ENCODE peak calls at places on chromosomes 16 and 17, in four cellular contexts. A, O, V and Y are unnamed samples.

GRCh38 chr17:29390856-29391631 is 881 bp downstream of the TAOK1 start:
- DNase-seq in A (no peak), O (peak), V (peak), Y (peak)

GRCh38 chr16:23869052-23869451 is 33.3 kb downstream of the PRKCB start:
- DNase-seq in A (no peak), O (no peak), V (no peak), Y (no peak)

GRCh38 chr17:79843917-79844815 is 4.9 kb upstream of the CBX4 start:
- DNase-seq in A (no peak), O (no peak), V (no peak), Y (peak)

GRCh38 chr16:56673916-56674315 is 4.3 kb downstream of the MT1H start:
- DNase-seq in A (no peak), O (peak), V (peak), Y (no peak)

GRCh38 chr16:68400924-68401460 is 47.3 kb downstream of the SMPD3 start:
- DNase-seq in A (no peak), O (no peak), V (no peak), Y (no peak)

GRCh38 chr16:67967183-67967955 is 1.1 kb downstream of the SLC12A4 start:
- DNase-seq in A (no peak), O (peak), V (no peak), Y (no peak)

GRCh38 chr16:19245326-19245925 is 40.1 kb upstream of the CLEC19A start:
- DNase-seq in A (no peak), O (no peak), V (no peak), Y (peak)

GRCh38 chr17:19714542-19715411 is 1.6 kb downstream of the SLC47A2 start:
- DNase-seq in A (no peak), O (no peak), V (no peak), Y (no peak)

GRCh38 chr16:79601092-79601977 is 798 bp upstream of the MAF start:
- DNase-seq in A (no peak), O (no peak), V (peak), Y (peak)

GRCh38 chr16:264440-264951 is 11.2 kb downstream of the RGS11 start:
- DNase-seq in A (no peak), O (no peak), V (no peak), Y (no peak)

GRCh38 chr16:75254359-75254837 is 3.0 kb upstream of the BCAR1 start:
- DNase-seq in A (no peak), O (no peak), V (no peak), Y (peak)

GRCh38 chr16:2296662-2297505 is 29.0 kb upstream of the RNPS1 start:
- DNase-seq in A (no peak), O (peak), V (peak), Y (peak)

GRCh38 chr16:84975522-84975921 is 35.8 kb downstream of the ZDHHC7 start:
- DNase-seq in A (no peak), O (no peak), V (no peak), Y (no peak)

GRCh38 chr16:5523794-5524193 is 426.2 kb upstream of the EEF2KMT start:
- DNase-seq in A (no peak), O (no peak), V (no peak), Y (no peak)

GRCh38 chr17:58692239-58693055 is at the start of gene RAD51C:
- DNase-seq in A (peak), O (peak), V (peak), Y (peak)

GRCh38 chr16:48627148-48627547 is 17.2 kb upstream of the N4BP1 start:
- DNase-seq in A (no peak), O (no peak), V (no peak), Y (no peak)

GRCh38 chr16:11326737-11327276 is 18.5 kb upstream of the RMI2 start:
- DNase-seq in A (no peak), O (no peak), V (no peak), Y (no peak)

GRCh38 chr16:11329891-11330290 is 15.4 kb upstream of the RMI2 start:
- DNase-seq in A (no peak), O (no peak), V (no peak), Y (no peak)

GRCh38 chr16:11329080-11329491 is 16.2 kb upstream of the RMI2 start:
- DNase-seq in A (peak), O (no peak), V (no peak), Y (no peak)

GRCh38 chr16:11327277-11328171 is 17.7 kb upstream of the RMI2 start:
- DNase-seq in A (peak), O (no peak), V (no peak), Y (no peak)

DNA sequence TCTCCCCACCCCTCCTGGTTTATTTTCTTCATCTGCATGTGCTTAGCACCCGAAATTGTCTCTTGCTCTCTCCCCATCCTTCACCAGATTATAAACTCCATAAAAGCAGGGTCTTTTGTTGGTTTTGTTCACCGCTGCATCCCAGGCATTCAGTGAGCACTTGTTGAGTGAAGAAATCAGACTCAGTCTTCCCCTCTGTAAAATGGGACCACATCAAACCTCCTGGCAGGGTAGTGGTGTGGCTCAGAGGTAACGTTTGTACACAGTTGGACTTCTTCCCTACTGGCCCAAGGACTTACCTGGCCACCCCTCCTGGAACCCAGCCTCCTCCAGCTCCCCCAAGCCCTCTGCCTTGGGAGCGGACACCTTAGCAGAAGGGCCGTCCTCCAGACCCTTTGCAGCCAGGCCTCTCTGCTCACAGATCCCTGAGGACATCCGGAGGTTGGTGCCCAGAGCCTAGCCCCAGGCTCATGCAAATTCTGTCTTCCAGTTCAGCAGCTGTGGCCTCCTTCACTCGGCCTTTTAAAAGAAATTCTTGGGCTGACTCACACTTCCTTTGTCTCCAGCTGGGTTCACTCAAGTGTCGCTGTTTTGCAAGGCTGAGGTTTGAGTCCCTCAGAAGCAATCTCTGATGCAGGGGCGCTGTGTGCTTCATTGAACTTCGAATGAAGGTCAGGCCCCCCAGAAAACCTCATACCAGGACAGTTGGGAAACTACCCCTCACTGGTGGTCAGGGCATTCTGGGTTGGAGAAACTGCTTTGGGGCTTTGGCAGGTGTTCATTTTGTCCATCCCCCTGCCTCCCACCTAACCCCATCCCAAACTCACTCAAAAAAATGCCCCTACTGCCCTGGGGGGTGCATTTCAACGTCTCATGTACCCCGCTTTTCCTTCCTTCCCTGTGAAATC is 16.8 kb upstream of the RMI2 start:
- DNase-seq in A (peak), O (no peak), V (no peak), Y (peak)
- TF ChIP-seq ESRRA in A (no peak), O (no peak), V (no peak), Y (no peak)

DNA sequence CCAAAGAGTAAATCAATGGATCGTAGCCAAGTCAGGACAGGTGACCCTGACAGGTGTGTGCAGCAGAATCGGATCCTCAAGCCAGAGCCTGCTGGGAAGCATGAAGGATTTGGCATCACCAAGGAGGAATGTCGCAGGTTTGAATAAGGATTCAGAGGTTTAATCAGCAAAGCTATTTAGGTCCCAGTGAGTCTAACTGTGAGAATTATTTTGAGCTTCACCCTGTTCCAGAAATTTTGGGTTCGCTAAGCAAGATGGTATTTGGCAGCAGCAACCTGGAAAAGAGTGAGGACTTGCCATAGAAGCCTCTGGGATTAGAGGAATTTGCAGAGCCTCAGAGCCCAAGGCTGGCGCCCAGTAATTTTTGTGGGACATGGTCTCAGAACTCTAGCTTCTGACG is 173.0 kb downstream of the CCDC182 start:
- DNase-seq in A (no peak), O (no peak), V (no peak), Y (no peak)
- TF ChIP-seq NR2C2 in A (no peak), O (no peak), V (no peak), Y (no peak)

GRCh38 chr17:81863833-81864768 is 3.8 kb upstream of the P4HB start:
- DNase-seq in A (no peak), O (no peak), V (no peak), Y (no peak)
- TF ChIP-seq CTCF in A (peak), O (peak), V (peak), Y (no peak)

DNA sequence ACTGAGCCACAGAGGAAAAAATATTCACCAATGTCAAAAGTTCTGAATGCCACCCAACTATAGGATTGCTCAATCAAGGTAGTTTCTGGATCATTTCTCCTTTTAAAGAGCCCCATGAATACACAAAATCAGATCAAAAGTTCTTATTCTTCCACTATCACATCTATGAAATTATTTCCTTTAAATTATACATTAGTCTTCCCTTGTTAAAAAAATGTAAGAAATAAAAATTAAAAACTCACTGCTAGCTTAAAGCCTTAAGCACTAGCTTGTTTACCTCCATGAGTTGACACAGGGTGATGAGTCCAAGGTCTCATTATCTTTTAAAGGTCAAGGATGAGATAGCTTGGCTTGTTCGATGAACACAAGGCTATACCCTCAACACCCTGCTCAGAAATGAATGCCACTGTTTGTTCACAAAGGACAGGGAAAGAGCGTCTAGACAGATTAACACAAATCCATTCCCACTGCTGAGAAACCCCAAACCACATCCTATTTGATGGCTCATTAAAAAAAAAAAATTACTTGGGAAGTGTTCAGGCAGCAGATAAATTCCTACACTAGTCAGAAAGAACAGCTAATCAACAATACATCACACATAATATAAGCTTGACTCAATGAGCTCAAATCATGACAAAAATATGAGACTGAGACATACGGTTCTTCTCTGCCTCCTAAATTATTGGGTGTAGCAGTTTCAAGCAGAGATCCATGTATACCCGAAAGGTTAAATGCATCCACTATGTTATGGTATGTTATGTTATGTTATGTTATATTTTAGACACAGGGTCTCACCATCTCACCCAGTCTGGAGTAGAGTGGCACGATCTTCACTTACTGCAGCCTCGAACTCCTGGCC is 118.9 kb downstream of the PARN start:
- DNase-seq in A (no peak), O (no peak), V (peak), Y (no peak)
- TF ChIP-seq ESRRA in A (no peak), O (peak), V (peak), Y (no peak)

GRCh38 chr17:83191388-83192160 is 112.2 kb downstream of the METRNL start:
- DNase-seq in A (no peak), O (no peak), V (no peak), Y (peak)

GRCh38 chr17:83194189-83194565 is 114.8 kb downstream of the METRNL start:
- DNase-seq in A (no peak), O (no peak), V (no peak), Y (no peak)

GRCh38 chr17:83190601-83191387 is 111.4 kb downstream of the METRNL start:
- DNase-seq in A (no peak), O (no peak), V (no peak), Y (no peak)

GRCh38 chr17:83193336-83194188 is 114.2 kb downstream of the METRNL start:
- DNase-seq in A (no peak), O (no peak), V (no peak), Y (peak)

GRCh38 chr17:83192161-83192788 is 112.9 kb downstream of the METRNL start:
- DNase-seq in A (no peak), O (no peak), V (no peak), Y (peak)
- TF ChIP-seq NR2C2 in A (no peak), O (no peak), V (no peak), Y (no peak)

GRCh38 chr17:5562172-5562571 is 22.1 kb downstream of the NLRP1 start:
- DNase-seq in A (no peak), O (no peak), V (no peak), Y (no peak)
- TF ChIP-seq CTCF in A (no peak), O (no peak), V (no peak), Y (no peak)

DNA sequence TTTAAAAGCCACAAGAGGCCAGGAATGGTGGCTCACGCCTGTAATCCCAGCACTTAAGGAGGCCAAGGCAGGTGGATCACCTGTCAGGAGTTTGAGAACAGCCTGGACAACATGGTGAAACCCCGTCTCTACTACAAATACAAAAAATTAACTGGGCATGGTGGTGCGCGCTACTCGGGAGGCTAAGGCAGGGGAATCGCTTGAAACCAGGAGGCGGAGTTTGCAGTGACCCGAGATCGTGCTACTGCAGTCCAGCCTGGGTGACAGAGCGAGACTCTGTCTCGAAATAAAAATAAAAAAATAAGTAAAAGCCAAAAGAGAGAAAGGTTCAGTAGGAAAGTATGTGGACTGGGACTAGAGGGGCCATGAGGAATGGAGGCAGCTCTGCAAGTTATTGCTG is 13.1 kb upstream of the ITGAL start:
- DNase-seq in A (no peak), O (no peak), V (no peak), Y (no peak)
- TF ChIP-seq ESRRA in A (no peak), O (no peak), V (no peak), Y (no peak)

GRCh38 chr16:30066882-30067583 is 1.5 kb downstream of the ALDOA start:
- DNase-seq in A (no peak), O (no peak), V (no peak), Y (no peak)
- TF ChIP-seq NR2C2 in A (no peak), O (no peak), V (no peak), Y (no peak)

GRCh38 chr17:7955414-7956042 is 23.5 kb downstream of the CNTROB start:
- DNase-seq in A (no peak), O (no peak), V (no peak), Y (no peak)

GRCh38 chr17:7956208-7956965 is 24.4 kb downstream of the CNTROB start:
- DNase-seq in A (no peak), O (no peak), V (no peak), Y (no peak)

GRCh38 chr17:7959503-7960253 is 27.7 kb downstream of the CNTROB start:
- DNase-seq in A (no peak), O (no peak), V (peak), Y (no peak)

GRCh38 chr17:7961436-7961835 is 29.4 kb downstream of the CNTROB start:
- DNase-seq in A (no peak), O (no peak), V (no peak), Y (no peak)
- TF ChIP-seq CTCF in A (no peak), O (no peak), V (no peak), Y (no peak)